ENCODE peak calls at places on chromosomes 6 and 20, in ten cellular contexts. One of them, this sample, is unnamed.

GRCh38 chr20:38173237-38174156 is 8.4 kb upstream of the TGM2 start:
- DNase-seq in astrocyte of the cerebellum: peak; percentile 42
- DNase-seq in heart left ventricle: peak; percentile 62
- DNase-seq in BE2C: no peak
- DNase-seq in cardiac muscle cell: peak; percentile 85
- DNase-seq in dorsolateral prefrontal cortex: no peak
- DNase-seq in body of pancreas: no peak
- DNase-seq in foreskin fibroblast: peak; percentile 91
- DNase-seq in choroid plexus epithelial cell: peak; percentile 89
- DNase-seq in adrenal gland: peak; percentile 73
- DNase-seq in this sample: peak; percentile 93

GRCh38 chr6:80771941-80772340 is 665.5 kb downstream of the BCKDHB start:
- DNase-seq in astrocyte of the cerebellum: peak; percentile 31
- DNase-seq in heart left ventricle: no peak
- DNase-seq in BE2C: no peak
- DNase-seq in cardiac muscle cell: peak; percentile 48
- DNase-seq in dorsolateral prefrontal cortex: no peak
- DNase-seq in body of pancreas: no peak
- DNase-seq in foreskin fibroblast: peak; percentile 16
- DNase-seq in choroid plexus epithelial cell: peak; percentile 60
- DNase-seq in adrenal gland: no peak
- DNase-seq in this sample: peak; percentile 52

GRCh38 chr6:11098009-11098408 is 4.4 kb downstream of the SMIM13 start:
- DNase-seq in astrocyte of the cerebellum: no peak
- DNase-seq in heart left ventricle: no peak
- DNase-seq in BE2C: no peak
- DNase-seq in cardiac muscle cell: no peak
- DNase-seq in dorsolateral prefrontal cortex: no peak
- DNase-seq in body of pancreas: no peak
- DNase-seq in foreskin fibroblast: no peak
- DNase-seq in choroid plexus epithelial cell: no peak
- DNase-seq in adrenal gland: no peak
- DNase-seq in this sample: no peak

GRCh38 chr6:42532038-42532669 is 31.7 kb upstream of the UBR2 start:
- DNase-seq in astrocyte of the cerebellum: peak; percentile 57
- DNase-seq in heart left ventricle: no peak
- DNase-seq in BE2C: peak; percentile 40
- DNase-seq in cardiac muscle cell: peak; percentile 80
- DNase-seq in dorsolateral prefrontal cortex: no peak
- DNase-seq in body of pancreas: peak; percentile 26
- DNase-seq in foreskin fibroblast: peak; percentile 47
- DNase-seq in choroid plexus epithelial cell: peak; percentile 80
- DNase-seq in adrenal gland: peak; percentile 48
- DNase-seq in this sample: peak; percentile 79

GRCh38 chr6:20313960-20314530 is 87.6 kb upstream of the E2F3 start:
- DNase-seq in astrocyte of the cerebellum: no peak
- DNase-seq in heart left ventricle: no peak
- DNase-seq in BE2C: no peak
- DNase-seq in cardiac muscle cell: no peak
- DNase-seq in dorsolateral prefrontal cortex: no peak
- DNase-seq in body of pancreas: no peak
- DNase-seq in foreskin fibroblast: no peak
- DNase-seq in choroid plexus epithelial cell: no peak
- DNase-seq in adrenal gland: no peak
- DNase-seq in this sample: no peak

GRCh38 chr6:134145786-134146185 is 93.4 kb upstream of the SLC2A12 start:
- DNase-seq in astrocyte of the cerebellum: no peak
- DNase-seq in heart left ventricle: no peak
- DNase-seq in BE2C: no peak
- DNase-seq in cardiac muscle cell: peak; percentile 69
- DNase-seq in dorsolateral prefrontal cortex: no peak
- DNase-seq in body of pancreas: no peak
- DNase-seq in foreskin fibroblast: no peak
- DNase-seq in choroid plexus epithelial cell: peak; percentile 61
- DNase-seq in adrenal gland: no peak
- DNase-seq in this sample: peak; percentile 84

GRCh38 chr20:50624351-50625016 is 66.9 kb downstream of the RIPOR3 start:
- DNase-seq in astrocyte of the cerebellum: no peak
- DNase-seq in heart left ventricle: no peak
- DNase-seq in BE2C: peak; percentile 45
- DNase-seq in cardiac muscle cell: no peak
- DNase-seq in dorsolateral prefrontal cortex: no peak
- DNase-seq in body of pancreas: peak; percentile 77
- DNase-seq in foreskin fibroblast: no peak
- DNase-seq in choroid plexus epithelial cell: no peak
- DNase-seq in adrenal gland: no peak
- DNase-seq in this sample: no peak

GRCh38 chr6:158572653-158573541 is 13.0 kb downstream of the TMEM181 start:
- DNase-seq in astrocyte of the cerebellum: no peak
- DNase-seq in heart left ventricle: no peak
- DNase-seq in BE2C: no peak
- DNase-seq in cardiac muscle cell: no peak
- DNase-seq in dorsolateral prefrontal cortex: peak; percentile 8
- DNase-seq in body of pancreas: no peak
- DNase-seq in foreskin fibroblast: no peak
- DNase-seq in choroid plexus epithelial cell: no peak
- DNase-seq in adrenal gland: no peak
- DNase-seq in this sample: no peak

GRCh38 chr6:133973109-133973971 is 20.3 kb downstream of the TBPL1 start:
- DNase-seq in astrocyte of the cerebellum: peak; percentile 57
- DNase-seq in heart left ventricle: no peak
- DNase-seq in BE2C: no peak
- DNase-seq in cardiac muscle cell: peak; percentile 73
- DNase-seq in dorsolateral prefrontal cortex: no peak
- DNase-seq in body of pancreas: no peak
- DNase-seq in foreskin fibroblast: no peak
- DNase-seq in choroid plexus epithelial cell: peak; percentile 82
- DNase-seq in adrenal gland: no peak
- DNase-seq in this sample: peak; percentile 79

GRCh38 chr6:166424431-166424830 is 41.7 kb upstream of the MPC1 start:
- DNase-seq in astrocyte of the cerebellum: no peak
- DNase-seq in heart left ventricle: no peak
- DNase-seq in BE2C: no peak
- DNase-seq in cardiac muscle cell: no peak
- DNase-seq in dorsolateral prefrontal cortex: no peak
- DNase-seq in body of pancreas: no peak
- DNase-seq in foreskin fibroblast: no peak
- DNase-seq in choroid plexus epithelial cell: no peak
- DNase-seq in adrenal gland: no peak
- DNase-seq in this sample: no peak

GRCh38 chr6:5936140-5936539 is 70.6 kb downstream of the NRN1 start:
- DNase-seq in astrocyte of the cerebellum: no peak
- DNase-seq in heart left ventricle: no peak
- DNase-seq in BE2C: no peak
- DNase-seq in cardiac muscle cell: peak; percentile 4
- DNase-seq in dorsolateral prefrontal cortex: no peak
- DNase-seq in body of pancreas: no peak
- DNase-seq in foreskin fibroblast: no peak
- DNase-seq in choroid plexus epithelial cell: no peak
- DNase-seq in adrenal gland: no peak
- DNase-seq in this sample: peak; percentile 26

GRCh38 chr20:3753098-3753497 is 14.5 kb downstream of the ADISSP start:
- DNase-seq in astrocyte of the cerebellum: peak; percentile 55
- DNase-seq in heart left ventricle: peak; percentile 61
- DNase-seq in BE2C: peak; percentile 75
- DNase-seq in cardiac muscle cell: peak; percentile 84
- DNase-seq in dorsolateral prefrontal cortex: peak; percentile 60
- DNase-seq in body of pancreas: peak; percentile 74
- DNase-seq in foreskin fibroblast: peak; percentile 57
- DNase-seq in choroid plexus epithelial cell: peak; percentile 87
- DNase-seq in adrenal gland: peak; percentile 61
- DNase-seq in this sample: peak; percentile 82

GRCh38 chr6:51214442-51214841 is 395.8 kb downstream of the TFAP2B start:
- DNase-seq in astrocyte of the cerebellum: no peak
- DNase-seq in heart left ventricle: no peak
- DNase-seq in BE2C: no peak
- DNase-seq in cardiac muscle cell: no peak
- DNase-seq in dorsolateral prefrontal cortex: no peak
- DNase-seq in body of pancreas: no peak
- DNase-seq in foreskin fibroblast: no peak
- DNase-seq in choroid plexus epithelial cell: no peak
- DNase-seq in adrenal gland: no peak
- DNase-seq in this sample: no peak

DNA sequence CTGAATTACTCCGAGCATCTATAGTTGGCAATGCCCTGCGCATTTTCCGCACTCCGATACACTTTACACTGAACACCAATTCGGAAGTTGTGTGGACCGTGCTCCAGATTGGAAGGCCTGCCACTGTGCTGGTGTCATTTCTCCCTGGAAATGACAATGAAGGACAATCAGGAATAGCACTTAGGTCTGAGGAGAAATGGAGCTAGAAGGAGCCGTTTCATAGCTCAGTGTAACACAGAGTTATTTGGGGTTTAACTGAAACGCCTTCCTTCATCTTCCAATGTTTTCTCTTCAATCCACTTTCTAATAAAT is 501 bp upstream of the PLA2G7 start:
- DNase-seq in astrocyte of the cerebellum: no peak
- DNase-seq in heart left ventricle: no peak
- DNase-seq in BE2C: no peak
- DNase-seq in cardiac muscle cell: no peak
- DNase-seq in dorsolateral prefrontal cortex: no peak
- DNase-seq in body of pancreas: no peak
- DNase-seq in foreskin fibroblast: no peak
- DNase-seq in choroid plexus epithelial cell: no peak
- DNase-seq in adrenal gland: no peak
- DNase-seq in this sample: no peak
- H3K4me3 ChIP-seq in astrocyte of the cerebellum: peak overlapping the region; percentile 55
- H3K4me3 ChIP-seq in heart left ventricle: peak overlapping the region; percentile 44
- H3K4me3 ChIP-seq in BE2C: no peak overlapping the region
- H3K4me3 ChIP-seq in cardiac muscle cell: peak overlapping the region; percentile 34
- H3K4me3 ChIP-seq in dorsolateral prefrontal cortex: peak overlapping the region; percentile 77
- H3K4me3 ChIP-seq in body of pancreas: no peak overlapping the region
- H3K4me3 ChIP-seq in foreskin fibroblast: no peak overlapping the region
- H3K4me3 ChIP-seq in choroid plexus epithelial cell: no peak overlapping the region
- H3K4me3 ChIP-seq in adrenal gland: peak overlapping the region; percentile 67
- H3K4me3 ChIP-seq in this sample: no peak overlapping the region

GRCh38 chr20:44733341-44734069 is 12.2 kb upstream of the KCNK15 start:
- DNase-seq in astrocyte of the cerebellum: peak; percentile 49
- DNase-seq in heart left ventricle: peak; percentile 69
- DNase-seq in BE2C: peak; percentile 71
- DNase-seq in cardiac muscle cell: peak; percentile 83
- DNase-seq in dorsolateral prefrontal cortex: peak; percentile 86
- DNase-seq in body of pancreas: peak; percentile 70
- DNase-seq in foreskin fibroblast: peak; percentile 72
- DNase-seq in choroid plexus epithelial cell: peak; percentile 83
- DNase-seq in adrenal gland: peak; percentile 66
- DNase-seq in this sample: peak; percentile 82

GRCh38 chr20:44736170-44737021 is 9.3 kb upstream of the KCNK15 start:
- DNase-seq in astrocyte of the cerebellum: peak; percentile 36
- DNase-seq in heart left ventricle: peak; percentile 71
- DNase-seq in BE2C: peak; percentile 76
- DNase-seq in cardiac muscle cell: peak; percentile 92
- DNase-seq in dorsolateral prefrontal cortex: peak; percentile 69
- DNase-seq in body of pancreas: peak; percentile 71
- DNase-seq in foreskin fibroblast: peak; percentile 73
- DNase-seq in choroid plexus epithelial cell: peak; percentile 93
- DNase-seq in adrenal gland: peak; percentile 85
- DNase-seq in this sample: peak; percentile 85

GRCh38 chr20:44735816-44736169 is 9.9 kb upstream of the KCNK15 start:
- DNase-seq in astrocyte of the cerebellum: no peak
- DNase-seq in heart left ventricle: no peak
- DNase-seq in BE2C: no peak
- DNase-seq in cardiac muscle cell: no peak
- DNase-seq in dorsolateral prefrontal cortex: no peak
- DNase-seq in body of pancreas: no peak
- DNase-seq in foreskin fibroblast: no peak
- DNase-seq in choroid plexus epithelial cell: no peak
- DNase-seq in adrenal gland: no peak
- DNase-seq in this sample: no peak

GRCh38 chr20:44737116-44737515 is 8.5 kb upstream of the KCNK15 start:
- DNase-seq in astrocyte of the cerebellum: no peak
- DNase-seq in heart left ventricle: no peak
- DNase-seq in BE2C: no peak
- DNase-seq in cardiac muscle cell: no peak
- DNase-seq in dorsolateral prefrontal cortex: no peak
- DNase-seq in body of pancreas: no peak
- DNase-seq in foreskin fibroblast: no peak
- DNase-seq in choroid plexus epithelial cell: no peak
- DNase-seq in adrenal gland: no peak
- DNase-seq in this sample: no peak

DNA sequence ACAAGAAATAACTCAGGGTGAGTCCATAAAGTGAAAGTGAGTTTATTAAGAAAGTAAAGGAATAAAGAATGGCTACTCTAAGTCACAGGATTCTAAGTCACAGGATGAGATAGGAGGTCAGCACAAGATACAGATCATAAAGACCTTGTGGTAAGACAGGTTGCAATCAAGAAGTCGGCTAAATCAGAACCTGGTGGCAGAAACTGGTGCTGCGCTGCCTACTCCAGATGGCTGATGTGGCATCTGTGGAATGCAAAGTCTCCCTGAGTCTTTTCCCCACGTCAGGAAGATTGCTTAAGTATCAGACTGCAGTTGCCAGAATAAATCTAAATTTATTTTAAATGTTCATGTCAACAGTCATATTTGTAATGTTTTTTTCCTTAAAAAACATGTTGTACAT is 10.7 kb upstream of the KCNK15 start:
- DNase-seq in astrocyte of the cerebellum: no peak
- DNase-seq in heart left ventricle: no peak
- DNase-seq in BE2C: no peak
- DNase-seq in cardiac muscle cell: peak; percentile 74
- DNase-seq in dorsolateral prefrontal cortex: no peak
- DNase-seq in body of pancreas: no peak
- DNase-seq in foreskin fibroblast: peak; percentile 77
- DNase-seq in choroid plexus epithelial cell: peak; percentile 53
- DNase-seq in adrenal gland: no peak
- DNase-seq in this sample: peak; percentile 79
- TF ChIP-seq CTCF in astrocyte of the cerebellum: peak; percentile 20
- TF ChIP-seq CTCF in heart left ventricle: no peak
- TF ChIP-seq CTCF in BE2C: no peak
- TF ChIP-seq CTCF in cardiac muscle cell: peak; percentile 27
- TF ChIP-seq CTCF in dorsolateral prefrontal cortex: no peak
- TF ChIP-seq CTCF in body of pancreas: no peak
- TF ChIP-seq CTCF in foreskin fibroblast: no peak
- TF ChIP-seq CTCF in choroid plexus epithelial cell: peak; percentile 18
- TF ChIP-seq CTCF in adrenal gland: no peak
- TF ChIP-seq CTCF in this sample: peak; percentile 36

DNA sequence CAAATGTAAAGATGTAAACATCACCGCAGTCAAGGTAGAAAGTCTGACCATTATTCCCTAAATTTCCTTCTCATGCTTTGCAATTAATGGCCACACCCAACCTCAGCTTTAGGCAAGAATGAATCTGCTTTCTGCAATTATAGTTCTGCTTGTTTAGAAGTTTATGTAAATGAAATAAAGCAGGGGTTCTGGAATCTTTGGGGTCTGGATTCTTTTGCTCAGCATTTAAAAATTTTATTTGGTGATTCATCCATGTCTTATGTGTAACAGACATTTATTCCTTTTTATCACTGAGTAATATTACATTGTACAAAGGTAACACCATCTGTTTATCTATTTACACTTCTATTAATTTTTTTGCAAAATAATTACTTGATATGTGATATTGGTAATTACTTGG is 613.6 kb downstream of the UTRN start:
- DNase-seq in astrocyte of the cerebellum: no peak
- DNase-seq in heart left ventricle: no peak
- DNase-seq in BE2C: no peak
- DNase-seq in cardiac muscle cell: no peak
- DNase-seq in dorsolateral prefrontal cortex: no peak
- DNase-seq in body of pancreas: no peak
- DNase-seq in foreskin fibroblast: no peak
- DNase-seq in choroid plexus epithelial cell: no peak
- DNase-seq in adrenal gland: no peak
- DNase-seq in this sample: peak; percentile 21
- H3K4me3 ChIP-seq in astrocyte of the cerebellum: no peak overlapping the region
- H3K4me3 ChIP-seq in heart left ventricle: no peak overlapping the region
- H3K4me3 ChIP-seq in BE2C: no peak overlapping the region
- H3K4me3 ChIP-seq in cardiac muscle cell: no peak overlapping the region
- H3K4me3 ChIP-seq in dorsolateral prefrontal cortex: no peak overlapping the region
- H3K4me3 ChIP-seq in body of pancreas: no peak overlapping the region
- H3K4me3 ChIP-seq in foreskin fibroblast: no peak overlapping the region
- H3K4me3 ChIP-seq in choroid plexus epithelial cell: no peak overlapping the region
- H3K4me3 ChIP-seq in adrenal gland: no peak overlapping the region
- H3K4me3 ChIP-seq in this sample: no peak overlapping the region

GRCh38 chr6:156686940-156687874 is 90.0 kb upstream of the ARID1B start:
- DNase-seq in astrocyte of the cerebellum: peak; percentile 83
- DNase-seq in heart left ventricle: peak; percentile 94
- DNase-seq in BE2C: peak; percentile 84
- DNase-seq in cardiac muscle cell: peak; percentile 91
- DNase-seq in dorsolateral prefrontal cortex: peak; percentile 92
- DNase-seq in body of pancreas: peak; percentile 91
- DNase-seq in foreskin fibroblast: peak; percentile 86
- DNase-seq in choroid plexus epithelial cell: peak; percentile 91
- DNase-seq in adrenal gland: peak; percentile 93
- DNase-seq in this sample: peak; percentile 94
- TF ChIP-seq CTCF in astrocyte of the cerebellum: no peak
- TF ChIP-seq CTCF in heart left ventricle: no peak
- TF ChIP-seq CTCF in BE2C: no peak
- TF ChIP-seq CTCF in cardiac muscle cell: no peak
- TF ChIP-seq CTCF in dorsolateral prefrontal cortex: no peak
- TF ChIP-seq CTCF in body of pancreas: no peak
- TF ChIP-seq CTCF in foreskin fibroblast: no peak
- TF ChIP-seq CTCF in choroid plexus epithelial cell: no peak
- TF ChIP-seq CTCF in adrenal gland: no peak
- TF ChIP-seq CTCF in this sample: no peak